ENCODE peak calls at places on chromosomes 2 and 18, in ten cellular contexts. O is BJ, L is OCI-LY7, M is natural killer cell, G is fibroblast of the aortic adventitia, H is mesothelial cell of epicardium, R is RWPE1, K is AG10803, A is glutamatergic neuron, T is HFFc6. X is an unnamed sample.

GRCh38 chr2:128384956-128385355 is 66.3 kb upstream of the HS6ST1 start:
- DNase-seq in O (no peak), L (no peak), M (no peak), G (no peak), H (no peak), R (no peak), K (no peak), A (no peak), T (no peak), X (no peak)

GRCh38 chr18:24632158-24632988 is 171.9 kb downstream of the HRH4 start:
- DNase-seq in O (no peak), L (no peak), M (no peak), G (no peak), H (no peak), R (no peak), K (no peak), A (peak; percentile 37), T (no peak), X (no peak)

GRCh38 chr18:808086-808485 is 4.0 kb downstream of the YES1 start:
- DNase-seq in O (no peak), L (no peak), M (no peak), G (peak; percentile 52), H (no peak), R (no peak), K (peak; percentile 17), A (no peak), T (no peak), X (no peak)

GRCh38 chr2:70921839-70922590 is 13.7 kb upstream of the ATP6V1B1 start:
- DNase-seq in O (no peak), L (no peak), M (no peak), G (no peak), H (no peak), R (no peak), K (peak; percentile 27), A (no peak), T (no peak), X (no peak)

GRCh38 chr18:8933714-8934284 is 168.7 kb upstream of the NDUFV2 start:
- DNase-seq in O (no peak), L (no peak), M (no peak), G (no peak), H (no peak), R (no peak), K (no peak), A (no peak), T (no peak), X (no peak)

GRCh38 chr18:499351-500229 is 911 bp downstream of the COLEC12 start:
- DNase-seq in O (peak; percentile 58), L (no peak), M (no peak), G (peak; percentile 95), H (peak; percentile 72), R (no peak), K (peak; percentile 69), A (peak; percentile 26), T (peak; percentile 82), X (peak; percentile 26)

GRCh38 chr2:120862254-120863172 is 126.8 kb downstream of the GLI2 start:
- DNase-seq in O (no peak), L (no peak), M (no peak), G (no peak), H (no peak), R (no peak), K (no peak), A (peak; percentile 8), T (no peak), X (no peak)

GRCh38 chr2:226971029-226971584 is 135.3 kb downstream of the RHBDD1 start:
- DNase-seq in O (no peak), L (peak; percentile 77), M (no peak), G (no peak), H (no peak), R (no peak), K (no peak), A (no peak), T (no peak), X (no peak)

GRCh38 chr2:130768191-130768855 is 13.0 kb downstream of the AMER3 start:
- DNase-seq in O (no peak), L (no peak), M (no peak), G (no peak), H (no peak), R (no peak), K (no peak), A (no peak), T (no peak), X (no peak)

GRCh38 chr2:130765464-130765863 is 10.1 kb downstream of the AMER3 start:
- DNase-seq in O (no peak), L (no peak), M (no peak), G (no peak), H (no peak), R (no peak), K (no peak), A (no peak), T (no peak), X (no peak)

GRCh38 chr2:130766711-130767407 is 11.5 kb downstream of the AMER3 start:
- DNase-seq in O (no peak), L (no peak), M (no peak), G (no peak), H (no peak), R (no peak), K (no peak), A (no peak), T (no peak), X (no peak)

GRCh38 chr2:130766037-130766436 is 10.7 kb downstream of the AMER3 start:
- DNase-seq in O (no peak), L (no peak), M (no peak), G (no peak), H (no peak), R (no peak), K (no peak), A (no peak), T (no peak), X (no peak)

GRCh38 chr2:130767408-130767775 is 12.1 kb downstream of the AMER3 start:
- DNase-seq in O (no peak), L (no peak), M (no peak), G (no peak), H (no peak), R (no peak), K (no peak), A (no peak), T (no peak), X (no peak)
- TF ChIP-seq CTCF in O (no peak), L (no peak), M (no peak), G (no peak), H (no peak), R (no peak), K (no peak), A (no peak), T (no peak), X (no peak)

DNA sequence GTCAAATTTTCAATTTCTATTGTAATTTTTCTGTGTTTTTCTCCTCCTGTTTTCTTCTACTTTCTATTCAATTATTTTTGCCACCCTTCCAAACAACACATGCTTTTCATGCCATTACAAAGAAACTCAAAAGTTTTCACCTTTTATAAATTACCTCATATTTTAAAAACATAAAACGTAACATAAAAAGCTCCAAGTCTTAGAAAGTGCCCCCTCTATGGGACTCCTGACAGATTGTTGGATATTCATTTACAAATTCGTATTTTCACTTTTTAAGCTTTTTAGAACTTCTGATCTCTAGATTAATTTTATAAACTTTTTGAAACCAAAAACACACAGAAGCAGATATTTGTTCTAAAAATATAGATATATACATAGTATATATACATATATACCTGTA is 1.6 kb downstream of the COL5A2 start:
- DNase-seq in O (no peak), L (no peak), M (no peak), G (peak; percentile 73), H (no peak), R (peak; percentile 5), K (peak; percentile 44), A (no peak), T (no peak), X (no peak)
- TF ChIP-seq CTCF in O (peak; percentile 23), L (peak; percentile 8), M (no peak), G (peak; percentile 51), H (peak; percentile 55), R (peak; percentile 57), K (peak; percentile 50), A (peak; percentile 29), T (peak; percentile 78), X (peak; percentile 63)

DNA sequence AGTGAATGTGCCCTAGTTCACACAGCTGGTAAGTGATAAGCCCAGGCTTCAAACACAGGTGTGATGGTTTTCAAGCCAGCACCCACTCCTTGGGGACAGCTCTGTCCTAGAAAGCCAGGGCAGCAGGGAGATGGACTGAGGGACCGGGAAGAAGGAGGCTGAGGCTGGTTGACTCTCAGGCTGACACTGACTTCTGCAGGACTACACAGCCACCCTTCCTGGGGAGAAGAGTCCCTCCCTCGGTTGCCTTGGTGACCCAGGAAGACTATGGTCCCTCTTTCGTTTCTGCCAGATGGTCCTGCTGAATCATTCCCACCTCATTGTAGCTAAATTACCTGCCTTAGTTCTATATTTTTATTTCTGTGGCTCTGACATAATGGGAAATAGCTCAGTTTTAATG is 11.3 kb upstream of the FSHR start:
- DNase-seq in O (no peak), L (no peak), M (no peak), G (no peak), H (no peak), R (no peak), K (no peak), A (no peak), T (no peak), X (no peak)
- TF ChIP-seq CTCF in O (no peak), L (no peak), M (no peak), G (no peak), H (no peak), R (no peak), K (no peak), A (no peak), T (no peak), X (no peak)

GRCh38 chr2:105177546-105178254 is 63.8 kb upstream of the GPR45 start:
- DNase-seq in O (no peak), L (no peak), M (no peak), G (no peak), H (no peak), R (no peak), K (no peak), A (no peak), T (no peak), X (no peak)

GRCh38 chr2:105177008-105177407 is 64.5 kb upstream of the GPR45 start:
- DNase-seq in O (no peak), L (no peak), M (no peak), G (no peak), H (no peak), R (no peak), K (no peak), A (no peak), T (no peak), X (no peak)

GRCh38 chr2:105179469-105180372 is 61.8 kb upstream of the GPR45 start:
- DNase-seq in O (no peak), L (no peak), M (no peak), G (peak; percentile 63), H (no peak), R (peak; percentile 71), K (peak; percentile 59), A (no peak), T (peak; percentile 77), X (peak; percentile 67)

GRCh38 chr2:105175231-105175630 is 66.3 kb upstream of the GPR45 start:
- DNase-seq in O (no peak), L (no peak), M (no peak), G (no peak), H (no peak), R (no peak), K (no peak), A (no peak), T (no peak), X (no peak)

DNA sequence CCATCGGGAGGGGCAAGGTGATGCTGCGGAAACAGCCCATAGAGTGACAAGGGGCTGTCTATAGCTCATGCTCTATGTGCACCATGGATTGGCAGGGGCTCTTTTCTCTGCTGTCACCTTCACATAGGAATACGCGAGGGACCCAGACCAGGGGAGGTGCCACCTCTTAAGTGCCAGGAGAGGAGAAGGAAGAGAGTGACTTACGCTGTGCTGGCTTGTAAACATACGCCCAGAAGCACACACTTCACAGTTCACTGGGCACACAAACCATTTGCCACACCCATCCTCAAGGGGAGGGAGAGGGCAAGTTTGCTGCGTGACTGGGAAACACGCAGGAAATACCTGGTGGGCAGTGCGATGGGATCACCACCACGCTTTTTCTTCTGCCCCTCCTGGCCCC is 65.1 kb upstream of the GPR45 start:
- DNase-seq in O (no peak), L (no peak), M (no peak), G (no peak), H (no peak), R (no peak), K (no peak), A (no peak), T (no peak), X (no peak)
- TF ChIP-seq CTCF in O (no peak), L (no peak), M (no peak), G (no peak), H (no peak), R (no peak), K (no peak), A (no peak), T (no peak), X (no peak)

X was measured in foreskin keratinocyte.